ENCODE peak calls at places on chromosomes 16 and 17, in four cellular contexts. One of them, this sample, is unnamed. For H3K27me3, the result is how much of the 10 kb centered on the place peaks cover.

GRCh38 chr16:17271687-17272086 is 199.1 kb downstream of the XYLT1 start:
- DNase-seq in mammary epithelial cell: no peak
- DNase-seq in IMR-90: peak
- DNase-seq in CD8-positive, alpha-beta memory T cell: no peak
- DNase-seq in this sample: no peak

GRCh38 chr16:72355561-72355960 is 183.6 kb upstream of the PMFBP1 start:
- DNase-seq in IMR-90: peak
- DNase-seq in mammary epithelial cell: peak
- DNase-seq in CD8-positive, alpha-beta memory T cell: no peak
- DNase-seq in this sample: no peak

GRCh38 chr17:47209499-47209898 is 351 bp downstream of the MYL4 start:
- DNase-seq in IMR-90: no peak
- DNase-seq in CD8-positive, alpha-beta memory T cell: no peak
- DNase-seq in mammary epithelial cell: no peak
- DNase-seq in this sample: no peak

GRCh38 chr16:65122974-65123845 is 1.3 kb upstream of the CDH11 start:
- DNase-seq in mammary epithelial cell: no peak
- DNase-seq in CD8-positive, alpha-beta memory T cell: no peak
- DNase-seq in IMR-90: peak
- DNase-seq in this sample: peak

GRCh38 chr17:42618442-42619150 is 9.1 kb downstream of the TUBG1 start:
- DNase-seq in mammary epithelial cell: peak
- DNase-seq in IMR-90: no peak
- DNase-seq in CD8-positive, alpha-beta memory T cell: no peak
- DNase-seq in this sample: no peak

GRCh38 chr16:19967963-19968362 is 83.3 kb upstream of the GPRC5B start:
- DNase-seq in mammary epithelial cell: no peak
- DNase-seq in IMR-90: no peak
- DNase-seq in CD8-positive, alpha-beta memory T cell: no peak
- DNase-seq in this sample: no peak

GRCh38 chr17:69061901-69062556 is 1.3 kb upstream of the ABCA9 start:
- DNase-seq in IMR-90: no peak
- DNase-seq in mammary epithelial cell: no peak
- DNase-seq in CD8-positive, alpha-beta memory T cell: no peak
- DNase-seq in this sample: no peak

GRCh38 chr16:24871891-24872290 is 26.1 kb downstream of the SLC5A11 start:
- DNase-seq in IMR-90: no peak
- DNase-seq in mammary epithelial cell: no peak
- DNase-seq in CD8-positive, alpha-beta memory T cell: no peak
- DNase-seq in this sample: no peak

GRCh38 chr16:1900452-1900774 is 17.8 kb downstream of the HS3ST6 start:
- DNase-seq in mammary epithelial cell: no peak
- DNase-seq in IMR-90: no peak
- DNase-seq in CD8-positive, alpha-beta memory T cell: no peak
- DNase-seq in this sample: no peak

GRCh38 chr17:7038025-7038862 is 2.4 kb downstream of the SLC16A13 start:
- DNase-seq in CD8-positive, alpha-beta memory T cell: no peak
- DNase-seq in IMR-90: no peak
- DNase-seq in mammary epithelial cell: no peak
- DNase-seq in this sample: no peak

GRCh38 chr17:63496177-63496576 is 19.3 kb downstream of the ACE start:
- DNase-seq in IMR-90: no peak
- DNase-seq in mammary epithelial cell: no peak
- DNase-seq in CD8-positive, alpha-beta memory T cell: no peak
- DNase-seq in this sample: no peak
- H3K27ac ChIP-seq in IMR-90: peak
- H3K27ac ChIP-seq in mammary epithelial cell: no peak
- H3K27ac ChIP-seq in CD8-positive, alpha-beta memory T cell: no peak
- H3K27ac ChIP-seq in this sample: no peak

GRCh38 chr16:11471548-11471947 is 115.2 kb downstream of the LITAF start:
- DNase-seq in CD8-positive, alpha-beta memory T cell: no peak
- DNase-seq in mammary epithelial cell: no peak
- DNase-seq in IMR-90: no peak
- DNase-seq in this sample: no peak

GRCh38 chr16:11472851-11473250 is 113.9 kb downstream of the LITAF start:
- DNase-seq in mammary epithelial cell: no peak
- DNase-seq in CD8-positive, alpha-beta memory T cell: no peak
- DNase-seq in IMR-90: no peak
- DNase-seq in this sample: no peak

GRCh38 chr16:11473728-11474127 is 113.0 kb downstream of the LITAF start:
- DNase-seq in CD8-positive, alpha-beta memory T cell: no peak
- DNase-seq in IMR-90: no peak
- DNase-seq in mammary epithelial cell: no peak
- DNase-seq in this sample: no peak

GRCh38 chr16:11470676-11471415 is 115.9 kb downstream of the LITAF start:
- DNase-seq in mammary epithelial cell: no peak
- DNase-seq in IMR-90: peak
- DNase-seq in CD8-positive, alpha-beta memory T cell: no peak
- DNase-seq in this sample: no peak

DNA sequence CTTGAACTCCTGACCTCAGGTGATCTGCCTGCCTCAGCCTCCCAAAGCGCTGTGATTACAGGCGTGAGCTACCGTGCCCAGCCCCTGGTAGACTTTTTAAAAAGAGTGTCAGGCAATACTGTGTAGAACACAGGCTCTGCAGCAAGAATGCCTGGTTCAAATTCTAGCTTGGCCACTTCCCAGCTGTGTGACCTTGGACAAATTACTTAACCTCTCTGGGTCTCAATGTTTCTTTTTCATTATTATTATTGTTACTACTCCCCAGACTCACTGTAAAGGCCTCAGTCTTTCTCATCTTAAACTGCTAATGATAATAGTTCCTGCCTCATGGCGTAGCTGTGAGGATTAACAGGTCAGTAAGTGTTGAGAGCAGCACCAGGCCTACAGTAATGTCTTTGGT is 114.3 kb downstream of the LITAF start:
- DNase-seq in CD8-positive, alpha-beta memory T cell: no peak
- DNase-seq in IMR-90: no peak
- DNase-seq in mammary epithelial cell: no peak
- DNase-seq in this sample: no peak
- H3K27me3 ChIP-seq in CD8-positive, alpha-beta memory T cell: under half
- H3K27me3 ChIP-seq in IMR-90: under half
- H3K27me3 ChIP-seq in mammary epithelial cell: under half
- H3K27me3 ChIP-seq in this sample: under half

GRCh38 chr16:84608281-84608680 is 9.6 kb downstream of the COTL1 start:
- DNase-seq in CD8-positive, alpha-beta memory T cell: no peak
- DNase-seq in IMR-90: no peak
- DNase-seq in mammary epithelial cell: no peak
- DNase-seq in this sample: no peak

GRCh38 chr16:84605339-84605848 is 12.5 kb downstream of the COTL1 start:
- DNase-seq in mammary epithelial cell: no peak
- DNase-seq in CD8-positive, alpha-beta memory T cell: no peak
- DNase-seq in IMR-90: no peak
- DNase-seq in this sample: no peak

GRCh38 chr16:84606081-84606875 is 11.6 kb downstream of the COTL1 start:
- DNase-seq in IMR-90: no peak
- DNase-seq in mammary epithelial cell: no peak
- DNase-seq in CD8-positive, alpha-beta memory T cell: no peak
- DNase-seq in this sample: no peak

GRCh38 chr16:84607694-84608093 is 10.2 kb downstream of the COTL1 start:
- DNase-seq in CD8-positive, alpha-beta memory T cell: no peak
- DNase-seq in IMR-90: no peak
- DNase-seq in mammary epithelial cell: no peak
- DNase-seq in this sample: no peak

DNA sequence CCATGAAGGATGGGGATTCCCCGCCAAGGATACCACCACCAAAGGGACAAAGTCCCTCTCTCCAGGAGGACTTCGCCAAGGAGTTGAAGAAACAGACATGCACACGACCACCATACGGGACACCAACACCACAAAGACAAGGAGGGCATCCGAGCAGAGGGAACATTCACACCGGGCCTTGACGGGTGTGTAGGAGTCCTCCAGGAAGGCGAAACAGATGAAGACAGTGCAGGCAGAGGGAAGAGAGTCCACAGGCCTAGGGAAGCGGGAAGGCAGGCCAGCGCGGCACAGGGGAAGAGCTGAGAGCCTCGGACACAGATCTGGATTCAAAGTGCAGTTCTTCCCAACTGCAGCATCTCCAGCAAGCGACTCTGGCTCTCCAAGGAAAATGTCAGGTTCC is 10.8 kb downstream of the COTL1 start:
- DNase-seq in IMR-90: no peak
- DNase-seq in mammary epithelial cell: no peak
- DNase-seq in CD8-positive, alpha-beta memory T cell: no peak
- DNase-seq in this sample: no peak
- H3K27ac ChIP-seq in IMR-90: no peak
- H3K27ac ChIP-seq in mammary epithelial cell: no peak
- H3K27ac ChIP-seq in CD8-positive, alpha-beta memory T cell: no peak
- H3K27ac ChIP-seq in this sample: no peak

GRCh38 chr17:74274703-74275340 is 788 bp downstream of the DNAI2 start:
- DNase-seq in IMR-90: no peak
- DNase-seq in CD8-positive, alpha-beta memory T cell: no peak
- DNase-seq in mammary epithelial cell: no peak
- DNase-seq in this sample: no peak
- H3K27me3 ChIP-seq in IMR-90: under half
- H3K27me3 ChIP-seq in CD8-positive, alpha-beta memory T cell: under half
- H3K27me3 ChIP-seq in mammary epithelial cell: under half
- H3K27me3 ChIP-seq in this sample: under half

GRCh38 chr16:88979616-88980015 is 2.6 kb upstream of the CBFA2T3 start:
- DNase-seq in mammary epithelial cell: no peak
- DNase-seq in CD8-positive, alpha-beta memory T cell: no peak
- DNase-seq in IMR-90: no peak
- DNase-seq in this sample: no peak
- H3K27ac ChIP-seq in mammary epithelial cell: no peak
- H3K27ac ChIP-seq in CD8-positive, alpha-beta memory T cell: peak
- H3K27ac ChIP-seq in IMR-90: no peak
- H3K27ac ChIP-seq in this sample: no peak

DNA sequence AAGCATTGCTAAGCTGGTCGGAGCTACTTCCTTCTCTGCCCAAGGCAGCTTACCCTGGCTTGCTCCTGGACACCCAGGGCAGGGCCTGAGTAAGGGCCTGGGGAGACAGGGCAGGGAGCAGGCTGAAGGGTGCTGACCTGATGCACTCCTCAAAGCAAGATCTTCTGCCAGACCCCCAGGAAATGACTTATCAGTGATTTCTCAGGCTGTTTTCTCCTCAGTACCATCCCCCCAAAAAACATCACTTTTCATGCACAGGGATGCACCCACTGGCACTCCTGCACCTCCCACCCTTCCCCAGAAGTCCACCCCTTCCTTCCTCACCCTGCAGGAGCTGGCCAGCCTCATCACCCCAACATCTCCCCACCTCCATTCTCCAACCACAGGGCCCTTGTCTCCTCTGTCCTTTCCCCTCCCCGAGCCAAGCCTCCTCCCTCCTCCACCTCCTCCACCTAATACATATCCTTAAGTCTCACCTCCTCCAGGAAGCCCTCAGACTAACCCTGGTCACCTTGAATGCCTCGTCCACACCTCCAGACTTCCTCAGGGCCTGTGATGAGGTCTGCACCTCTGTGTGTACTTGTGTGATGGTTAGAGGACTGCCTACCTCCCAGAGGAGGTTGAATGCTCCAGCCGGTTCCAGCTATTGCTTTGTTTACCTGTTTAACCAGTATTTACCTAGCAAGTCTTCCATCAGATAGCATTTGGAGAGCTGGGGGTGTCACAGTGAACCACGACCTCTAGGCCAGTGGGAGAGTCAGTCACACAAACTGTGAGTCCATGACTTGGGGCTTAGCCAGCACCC is 1.1 kb upstream of the HBA1 start:
- DNase-seq in CD8-positive, alpha-beta memory T cell: no peak
- DNase-seq in IMR-90: no peak
- DNase-seq in mammary epithelial cell: no peak
- DNase-seq in this sample: no peak
- H3K27me3 ChIP-seq in CD8-positive, alpha-beta memory T cell: under half
- H3K27me3 ChIP-seq in IMR-90: under half
- H3K27me3 ChIP-seq in mammary epithelial cell: under half
- H3K27me3 ChIP-seq in this sample: under half

GRCh38 chr17:80025796-80026195 is 9.9 kb downstream of the TBC1D16 start:
- DNase-seq in mammary epithelial cell: no peak
- DNase-seq in IMR-90: peak
- DNase-seq in CD8-positive, alpha-beta memory T cell: no peak
- DNase-seq in this sample: no peak
- H3K27ac ChIP-seq in mammary epithelial cell: no peak
- H3K27ac ChIP-seq in IMR-90: no peak
- H3K27ac ChIP-seq in CD8-positive, alpha-beta memory T cell: no peak
- H3K27ac ChIP-seq in this sample: no peak